ENCODE peak calls at places on chromosomes 12 and 14, in nine cellular contexts. Q, D, V, L, G, Y, B, C and A are unnamed samples.

GRCh38 chr12:24909667-24910066 is 39.2 kb downstream of the BCAT1 start:
- DNase-seq in Q (no peak), D (no peak), V (peak; percentile 83), L (no peak), G (no peak), Y (no peak), B (peak; percentile 49), C (no peak), A (no peak)

GRCh38 chr12:124311292-124312109 is 16.6 kb downstream of the RFLNA start:
- DNase-seq in Q (no peak), D (no peak), V (no peak), L (no peak), G (no peak), Y (no peak), B (no peak), C (no peak), A (no peak)

GRCh38 chr12:19236656-19237055 is 107.1 kb downstream of the PLEKHA5 start:
- DNase-seq in Q (peak; percentile 13), D (no peak), V (no peak), L (peak; percentile 16), G (no peak), Y (no peak), B (peak; percentile 65), C (no peak), A (no peak)

GRCh38 chr12:59517522-59517921 is 78.3 kb upstream of the SLC16A7 start:
- DNase-seq in Q (no peak), D (no peak), V (no peak), L (no peak), G (no peak), Y (no peak), B (no peak), C (peak; percentile 31), A (peak; percentile 50)

GRCh38 chr14:98181768-98182167 is 1090.2 kb downstream of the BCL11B start:
- DNase-seq in Q (no peak), D (no peak), V (no peak), L (no peak), G (no peak), Y (no peak), B (no peak), C (no peak), A (no peak)

GRCh38 chr14:96574633-96575191 is 72.5 kb downstream of the PAPOLA start:
- DNase-seq in Q (no peak), D (no peak), V (peak; percentile 52), L (no peak), G (no peak), Y (no peak), B (peak; percentile 31), C (no peak), A (peak; percentile 24)

GRCh38 chr12:879641-880040 is 69.9 kb downstream of the RAD52 start:
- DNase-seq in Q (no peak), D (no peak), V (peak; percentile 36), L (no peak), G (no peak), Y (no peak), B (peak; percentile 100), C (no peak), A (no peak)

GRCh38 chr12:43057561-43057960 is 468.0 kb upstream of the PRICKLE1 start:
- DNase-seq in Q (no peak), D (no peak), V (no peak), L (no peak), G (no peak), Y (no peak), B (no peak), C (no peak), A (no peak)

GRCh38 chr12:95978774-95979173 is 17.4 kb downstream of the HAL start:
- DNase-seq in Q (no peak), D (no peak), V (no peak), L (no peak), G (no peak), Y (no peak), B (no peak), C (no peak), A (no peak)

GRCh38 chr12:46808955-46809697 is 16.7 kb downstream of the SLC38A4 start:
- DNase-seq in Q (no peak), D (no peak), V (no peak), L (no peak), G (no peak), Y (no peak), B (no peak), C (no peak), A (no peak)

GRCh38 chr14:85165091-85165490 is 364.9 kb upstream of the FLRT2 start:
- DNase-seq in Q (no peak), D (no peak), V (no peak), L (no peak), G (no peak), Y (no peak), B (peak; percentile 14), C (no peak), A (no peak)

GRCh38 chr12:114982760-114983159 is 298.8 kb upstream of the TBX3 start:
- DNase-seq in Q (no peak), D (no peak), V (no peak), L (no peak), G (no peak), Y (no peak), B (no peak), C (no peak), A (no peak)

GRCh38 chr12:114006482-114007425 is 40.6 kb upstream of the RBM19 start:
- DNase-seq in Q (no peak), D (no peak), V (no peak), L (no peak), G (peak; percentile 91), Y (no peak), B (no peak), C (no peak), A (no peak)

GRCh38 chr14:100661340-100661712 is 65.4 kb upstream of the DLK1 start:
- DNase-seq in Q (no peak), D (no peak), V (no peak), L (no peak), G (no peak), Y (no peak), B (no peak), C (no peak), A (no peak)

GRCh38 chr14:68940614-68941185 is 38.4 kb downstream of the ACTN1 start:
- DNase-seq in Q (no peak), D (no peak), V (no peak), L (no peak), G (no peak), Y (no peak), B (no peak), C (no peak), A (no peak)

GRCh38 chr14:95119336-95119735 is 38.0 kb downstream of the DICER1 start:
- DNase-seq in Q (no peak), D (no peak), V (no peak), L (peak; percentile 52), G (no peak), Y (no peak), B (no peak), C (no peak), A (no peak)

GRCh38 chr12:96220902-96221301 is 26.7 kb downstream of the ELK3 start:
- DNase-seq in Q (no peak), D (no peak), V (no peak), L (no peak), G (no peak), Y (no peak), B (peak; percentile 94), C (no peak), A (no peak)